ENCODE peak calls at places on chromosomes 3 and 15, in eight cellular contexts. One of them, this sample, is unnamed.

GRCh38 chr15:60620707-60621106 is 141.8 kb upstream of the ICE2 start:
- DNase-seq in posterior vena cava: peak
- DNase-seq in HepG2: no peak
- DNase-seq in heart left ventricle: no peak
- DNase-seq in germinal center: no peak
- DNase-seq in foreskin fibroblast: no peak
- DNase-seq in GM10248: no peak
- DNase-seq in AG08396: peak
- DNase-seq in this sample: no peak

GRCh38 chr3:141575879-141576743 is 89.3 kb downstream of the RASA2 start:
- DNase-seq in posterior vena cava: no peak
- DNase-seq in HepG2: peak
- DNase-seq in heart left ventricle: no peak
- DNase-seq in germinal center: peak
- DNase-seq in foreskin fibroblast: no peak
- DNase-seq in GM10248: peak
- DNase-seq in AG08396: peak
- DNase-seq in this sample: peak

GRCh38 chr3:27666708-27667107 is 55.4 kb downstream of the EOMES start:
- DNase-seq in posterior vena cava: peak
- DNase-seq in HepG2: no peak
- DNase-seq in heart left ventricle: peak
- DNase-seq in germinal center: peak
- DNase-seq in foreskin fibroblast: peak
- DNase-seq in GM10248: no peak
- DNase-seq in AG08396: peak
- DNase-seq in this sample: peak

GRCh38 chr3:40312661-40313226 is 3.2 kb downstream of the EIF1B start:
- DNase-seq in posterior vena cava: no peak
- DNase-seq in HepG2: no peak
- DNase-seq in heart left ventricle: peak
- DNase-seq in germinal center: no peak
- DNase-seq in foreskin fibroblast: no peak
- DNase-seq in GM10248: no peak
- DNase-seq in AG08396: peak
- DNase-seq in this sample: no peak

GRCh38 chr3:97935842-97936241 is 36.4 kb downstream of the RIOX2 start:
- DNase-seq in posterior vena cava: no peak
- DNase-seq in HepG2: no peak
- DNase-seq in heart left ventricle: no peak
- DNase-seq in germinal center: no peak
- DNase-seq in foreskin fibroblast: no peak
- DNase-seq in GM10248: no peak
- DNase-seq in AG08396: no peak
- DNase-seq in this sample: no peak

GRCh38 chr15:85314139-85314538 is 66.3 kb upstream of the AKAP13 start:
- DNase-seq in posterior vena cava: no peak
- DNase-seq in HepG2: no peak
- DNase-seq in heart left ventricle: no peak
- DNase-seq in germinal center: no peak
- DNase-seq in foreskin fibroblast: no peak
- DNase-seq in GM10248: no peak
- DNase-seq in AG08396: no peak
- DNase-seq in this sample: no peak

GRCh38 chr3:197364410-197365071 is 66.1 kb upstream of the DLG1 start:
- DNase-seq in posterior vena cava: peak
- DNase-seq in HepG2: peak
- DNase-seq in heart left ventricle: no peak
- DNase-seq in germinal center: no peak
- DNase-seq in foreskin fibroblast: no peak
- DNase-seq in GM10248: no peak
- DNase-seq in AG08396: no peak
- DNase-seq in this sample: no peak

GRCh38 chr3:78660958-78661357 is 1106.8 kb downstream of the ROBO1 start:
- DNase-seq in posterior vena cava: no peak
- DNase-seq in HepG2: no peak
- DNase-seq in heart left ventricle: no peak
- DNase-seq in germinal center: no peak
- DNase-seq in foreskin fibroblast: peak
- DNase-seq in GM10248: no peak
- DNase-seq in AG08396: no peak
- DNase-seq in this sample: peak

GRCh38 chr3:120642368-120642948 is 39.6 kb downstream of the HGD start:
- DNase-seq in posterior vena cava: no peak
- DNase-seq in HepG2: no peak
- DNase-seq in heart left ventricle: no peak
- DNase-seq in germinal center: no peak
- DNase-seq in foreskin fibroblast: peak
- DNase-seq in GM10248: no peak
- DNase-seq in AG08396: peak
- DNase-seq in this sample: no peak

GRCh38 chr15:57890351-57890750 is 175.2 kb downstream of the ALDH1A2 start:
- DNase-seq in posterior vena cava: no peak
- DNase-seq in HepG2: no peak
- DNase-seq in heart left ventricle: no peak
- DNase-seq in germinal center: no peak
- DNase-seq in foreskin fibroblast: peak
- DNase-seq in GM10248: no peak
- DNase-seq in AG08396: peak
- DNase-seq in this sample: no peak

GRCh38 chr3:72196377-72196929 is 411.5 kb upstream of the PROK2 start:
- DNase-seq in posterior vena cava: no peak
- DNase-seq in HepG2: no peak
- DNase-seq in heart left ventricle: no peak
- DNase-seq in germinal center: no peak
- DNase-seq in foreskin fibroblast: no peak
- DNase-seq in GM10248: no peak
- DNase-seq in AG08396: no peak
- DNase-seq in this sample: no peak

GRCh38 chr15:77144492-77145070 is 73.7 kb upstream of the TSPAN3 start:
- DNase-seq in posterior vena cava: no peak
- DNase-seq in HepG2: no peak
- DNase-seq in heart left ventricle: no peak
- DNase-seq in germinal center: no peak
- DNase-seq in foreskin fibroblast: peak
- DNase-seq in GM10248: no peak
- DNase-seq in AG08396: peak
- DNase-seq in this sample: no peak

GRCh38 chr3:123283657-123284398 is 82.1 kb downstream of the SEC22A start:
- DNase-seq in posterior vena cava: no peak
- DNase-seq in HepG2: no peak
- DNase-seq in heart left ventricle: no peak
- DNase-seq in germinal center: no peak
- DNase-seq in foreskin fibroblast: no peak
- DNase-seq in GM10248: no peak
- DNase-seq in AG08396: no peak
- DNase-seq in this sample: no peak